ENCODE peak calls at places on chromosomes 13 and 19, in five cellular contexts. J, E, C, U and V are unnamed samples.
A peak's percentile ranks its signal among the peaks of the same experiment; 100 is the strongest.

GRCh38 chr13:76672422-76672821 is 213.8 kb downstream of the KCTD12 start:
- DNase-seq in C (no peak), E (no peak), U (no peak), J (no peak), V (no peak)

GRCh38 chr13:39016789-39017188 is 21.1 kb downstream of the PROSER1 start:
- DNase-seq in U (no peak), C (peak; percentile 17), E (no peak), J (no peak), V (no peak)

GRCh38 chr19:19033426-19034203 is at the start of the genes ARMC6 and SUGP2:
- DNase-seq in C (peak; percentile 89), E (peak; percentile 66), U (peak; percentile 98), J (peak; percentile 75), V (no peak)

GRCh38 chr13:52405767-52406494 is at the start of gene THSD1:
- DNase-seq in E (no peak), J (peak; percentile 39), C (peak; percentile 24), U (peak; percentile 90), V (no peak)

GRCh38 chr19:48918801-48919247 is 14.7 kb upstream of the DHDH start:
- DNase-seq in U (no peak), E (no peak), J (no peak), C (no peak), V (no peak)

GRCh38 chr13:51729853-51730553 is 74.0 kb downstream of the DHRS12 start:
- DNase-seq in J (peak; percentile 78), E (no peak), U (no peak), C (peak; percentile 19), V (no peak)

GRCh38 chr19:17873661-17874422 is 2.1 kb downstream of the SLC5A5 start:
- DNase-seq in U (peak; percentile 87), J (no peak), C (peak; percentile 53), E (no peak), V (no peak)

GRCh38 chr19:8631425-8631819 is 989 bp downstream of the NFILZ start:
- DNase-seq in E (no peak), C (peak; percentile 29), J (no peak), U (no peak), V (no peak)

GRCh38 chr13:32212420-32212819 is 102.7 kb downstream of the ZAR1L start:
- DNase-seq in J (no peak), C (no peak), E (no peak), U (no peak), V (no peak)

GRCh38 chr19:37551123-37551993 is 43.2 kb downstream of the ZNF571 start:
- DNase-seq in U (peak; percentile 88), J (no peak), C (peak; percentile 42), E (no peak), V (no peak)

GRCh38 chr13:114124486-114124885 is 7.9 kb downstream of the RASA3 start:
- DNase-seq in C (no peak), J (no peak), U (no peak), E (no peak), V (no peak)

GRCh38 chr19:33288666-33289065 is 13.7 kb downstream of the CEBPA start:
- DNase-seq in C (no peak), J (no peak), E (no peak), U (no peak), V (no peak)

GRCh38 chr19:33289261-33289660 is 13.1 kb downstream of the CEBPA start:
- DNase-seq in J (no peak), U (no peak), C (no peak), E (no peak), V (no peak)

GRCh38 chr19:33291623-33292534 is 10.5 kb downstream of the CEBPA start:
- DNase-seq in E (no peak), U (peak; percentile 40), J (no peak), C (peak; percentile 75), V (no peak)

GRCh38 chr19:33290956-33291622 is 11.2 kb downstream of the CEBPA start:
- DNase-seq in U (peak; percentile 70), C (peak; percentile 81), E (no peak), J (no peak), V (no peak)

DNA sequence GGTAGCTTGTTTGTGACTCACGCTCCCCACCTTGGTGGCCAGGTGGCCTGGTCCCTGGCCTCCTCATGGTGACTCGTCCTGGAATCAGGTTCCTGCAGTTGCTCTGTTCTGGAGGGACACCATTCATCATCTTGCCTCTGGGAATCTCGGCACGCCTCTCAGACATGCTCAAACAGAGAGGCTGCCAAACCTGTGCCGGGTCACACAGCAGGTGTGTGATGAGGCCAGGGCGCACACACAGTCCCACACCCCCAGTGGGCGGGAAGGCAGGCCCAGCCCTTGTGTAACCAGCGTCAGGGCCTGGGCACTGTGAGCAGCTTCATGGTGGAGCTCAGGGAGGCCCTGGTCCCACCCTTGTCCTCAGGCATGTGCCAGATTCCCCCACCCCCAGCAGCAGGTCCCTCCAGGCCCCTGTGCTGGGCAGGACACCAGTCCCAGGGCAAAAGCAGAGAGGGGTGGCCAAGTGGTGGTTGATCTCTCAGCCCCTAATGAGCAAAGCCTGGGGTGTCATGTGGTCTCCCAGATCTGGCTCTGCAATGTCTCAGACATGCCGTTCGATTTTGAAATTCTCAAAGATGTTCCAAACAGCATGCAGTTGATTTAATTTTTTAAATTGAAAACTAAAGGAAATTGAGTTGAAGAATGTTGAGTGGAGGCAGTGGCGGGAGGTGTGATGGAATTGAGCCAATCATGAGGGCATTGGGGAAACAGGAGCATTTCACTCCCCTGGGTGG is 12.1 kb downstream of the CEBPA start:
- DNase-seq in E (no peak), C (no peak), U (peak; percentile 47), J (no peak), V (no peak)
- H3K4me1 ChIP-seq in E (peaks cover 20% of the 10 kb centered on the region), C (peaks cover 54% of the 10 kb centered on the region), U (peaks cover 57% of the 10 kb centered on the region), J (peaks cover 17% of the 10 kb centered on the region), V (peaks cover 51% of the 10 kb centered on the region)

GRCh38 chr19:5062799-5063198 is 93.9 kb downstream of the KDM4B start:
- DNase-seq in E (no peak), U (no peak), C (no peak), J (no peak), V (no peak)
- TF ChIP-seq POLR2AphosphoS5 in E (no peak), U (no peak), C (no peak), J (no peak), V (no peak)

GRCh38 chr19:15249560-15249874 is 17.3 kb upstream of the EPHX3 start:
- DNase-seq in U (no peak), J (no peak), C (no peak), E (no peak), V (no peak)

GRCh38 chr19:15251749-15252397 is 19.6 kb upstream of the EPHX3 start:
- DNase-seq in E (no peak), C (peak; percentile 67), U (peak; percentile 82), J (peak; percentile 58), V (peak; percentile 94)

GRCh38 chr19:15249912-15250634 is 17.8 kb upstream of the EPHX3 start:
- DNase-seq in E (no peak), U (no peak), J (peak; percentile 44), C (no peak), V (no peak)

GRCh38 chr19:15251010-15251748 is 18.9 kb upstream of the EPHX3 start:
- DNase-seq in E (no peak), C (no peak), U (no peak), J (no peak), V (no peak)

DNA sequence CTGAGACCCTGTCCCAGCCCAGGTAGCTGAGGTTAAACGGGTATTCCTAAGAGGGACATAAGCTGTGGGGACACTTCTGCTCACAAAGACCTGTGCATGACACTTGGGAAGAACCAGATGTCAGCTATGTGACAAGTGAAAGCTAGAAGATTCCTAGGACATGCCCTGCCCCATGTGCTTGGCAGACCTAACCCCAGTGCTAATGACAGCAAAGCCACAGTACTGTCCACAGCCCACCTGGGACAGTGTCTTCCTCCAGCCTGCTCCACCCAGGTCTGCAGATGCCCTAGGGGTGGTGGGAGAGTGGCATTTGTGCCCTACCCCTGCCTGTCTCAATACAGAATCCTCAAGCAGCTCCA is 18.4 kb upstream of the EPHX3 start:
- DNase-seq in E (no peak), U (no peak), C (no peak), J (no peak), V (no peak)
- H3K27ac ChIP-seq in E (no peak overlapping the region), U (peak overlapping the region; percentile 81), C (peak overlapping the region; percentile 82), J (peak overlapping the region; percentile 88), V (peak overlapping the region; percentile 91)

GRCh38 chr19:13070425-13071140 is 32.1 kb downstream of the LYL1 start:
- DNase-seq in J (no peak), C (no peak), E (no peak), U (no peak), V (no peak)
- H3K4me1 ChIP-seq in J (peaks cover 35% of the 10 kb centered on the region), C (peaks cover 48% of the 10 kb centered on the region), E (peaks cover 10% of the 10 kb centered on the region), U (peaks cover 34% of the 10 kb centered on the region), V (peaks cover 89% of the 10 kb centered on the region)

GRCh38 chr13:21216332-21216731 is 39.9 kb downstream of the MRPL57 start:
- DNase-seq in U (no peak), C (no peak), J (no peak), E (no peak), V (no peak)

GRCh38 chr13:21219044-21219381 is 42.6 kb downstream of the MRPL57 start:
- DNase-seq in E (no peak), C (no peak), J (no peak), U (no peak), V (no peak)

GRCh38 chr13:21221268-21221667 is 44.8 kb downstream of the MRPL57 start:
- DNase-seq in U (no peak), C (no peak), J (no peak), E (no peak), V (no peak)

DNA sequence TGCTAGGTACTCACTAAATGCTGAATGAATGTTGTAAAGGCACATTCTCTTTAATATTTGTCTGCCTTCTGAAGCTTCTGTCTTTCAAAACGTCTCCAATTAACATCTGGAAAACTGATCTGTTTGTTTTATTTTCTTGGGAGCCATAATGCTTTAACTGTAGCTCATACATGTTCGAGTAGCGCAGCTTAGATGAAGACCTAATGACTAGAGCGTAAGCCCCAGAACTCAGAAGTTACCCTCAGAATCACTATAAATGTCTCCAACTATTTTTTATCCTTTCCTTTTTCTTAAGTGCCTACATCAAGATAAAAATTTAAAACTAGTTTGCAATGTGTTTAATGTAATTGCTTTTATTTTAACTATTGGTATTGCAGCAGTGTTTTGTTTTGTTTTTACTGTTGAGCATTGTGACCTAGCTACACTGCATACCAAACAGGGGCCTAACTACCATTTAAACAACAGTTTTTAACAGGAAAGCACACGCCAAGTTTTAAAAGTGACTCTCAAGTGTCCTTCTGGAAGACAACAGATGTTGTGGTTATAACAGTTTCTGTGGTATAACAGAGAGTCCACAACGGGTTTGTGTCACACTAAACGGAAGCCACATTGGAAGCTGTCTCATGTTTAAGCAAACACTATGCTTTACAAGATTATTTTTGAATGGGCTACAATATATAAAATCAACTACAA is 42.0 kb downstream of the MRPL57 start:
- DNase-seq in C (no peak), E (no peak), J (no peak), U (no peak), V (no peak)
- TF ChIP-seq POLR2AphosphoS5 in C (no peak), E (no peak), J (no peak), U (no peak), V (no peak)